ENCODE peak calls at places on chromosomes 1 and 21, in six cellular contexts. One of them, this sample, is unnamed.

GRCh38 chr1:6949991-6950765 is 164.9 kb downstream of the CAMTA1 start:
- DNase-seq in H1: no peak
- DNase-seq in SK-N-SH: peak
- DNase-seq in A549: no peak
- DNase-seq in K562: no peak
- DNase-seq in WTC11: no peak
- DNase-seq in this sample: no peak

GRCh38 chr1:156692958-156693857 is 12.2 kb downstream of the CRABP2 start:
- DNase-seq in H1: peak
- DNase-seq in SK-N-SH: no peak
- DNase-seq in A549: no peak
- DNase-seq in K562: peak
- DNase-seq in WTC11: peak
- DNase-seq in this sample: peak

GRCh38 chr1:206925116-206925736 is 3.5 kb upstream of the FCMR start:
- DNase-seq in H1: no peak
- DNase-seq in SK-N-SH: no peak
- DNase-seq in A549: no peak
- DNase-seq in K562: peak
- DNase-seq in WTC11: peak
- DNase-seq in this sample: peak

GRCh38 chr1:67690411-67690810 is 5.4 kb downstream of the GADD45A start:
- DNase-seq in H1: no peak
- DNase-seq in SK-N-SH: no peak
- DNase-seq in A549: no peak
- DNase-seq in K562: no peak
- DNase-seq in WTC11: no peak
- DNase-seq in this sample: no peak

GRCh38 chr1:47226121-47226977 is 5.7 kb downstream of the TAL1 start:
- DNase-seq in H1: no peak
- DNase-seq in SK-N-SH: no peak
- DNase-seq in A549: no peak
- DNase-seq in K562: no peak
- DNase-seq in WTC11: no peak
- DNase-seq in this sample: no peak

GRCh38 chr1:43566382-43567035 is 35.8 kb downstream of the PTPRF start:
- DNase-seq in H1: no peak
- DNase-seq in SK-N-SH: no peak
- DNase-seq in A549: no peak
- DNase-seq in K562: no peak
- DNase-seq in WTC11: no peak
- DNase-seq in this sample: no peak

GRCh38 chr1:165895451-165895871 is 68.0 kb downstream of the UCK2 start:
- DNase-seq in H1: no peak
- DNase-seq in SK-N-SH: no peak
- DNase-seq in A549: no peak
- DNase-seq in K562: no peak
- DNase-seq in WTC11: no peak
- DNase-seq in this sample: no peak

GRCh38 chr21:43273708-43274021 is 104.9 kb downstream of the CRYAA start:
- DNase-seq in H1: no peak
- DNase-seq in SK-N-SH: peak
- DNase-seq in A549: no peak
- DNase-seq in K562: no peak
- DNase-seq in WTC11: no peak
- DNase-seq in this sample: no peak

GRCh38 chr1:55813619-55814018 is 598.5 kb upstream of the USP24 start:
- DNase-seq in H1: no peak
- DNase-seq in SK-N-SH: no peak
- DNase-seq in A549: no peak
- DNase-seq in K562: no peak
- DNase-seq in WTC11: no peak
- DNase-seq in this sample: no peak

GRCh38 chr1:100343897-100344296 is 8.4 kb upstream of the CDC14A start:
- DNase-seq in H1: no peak
- DNase-seq in SK-N-SH: no peak
- DNase-seq in A549: no peak
- DNase-seq in K562: no peak
- DNase-seq in WTC11: no peak
- DNase-seq in this sample: no peak

GRCh38 chr1:22386774-22387173 is 64.9 kb upstream of the ZBTB40 start:
- DNase-seq in H1: no peak
- DNase-seq in SK-N-SH: no peak
- DNase-seq in A549: no peak
- DNase-seq in K562: no peak
- DNase-seq in WTC11: no peak
- DNase-seq in this sample: no peak

GRCh38 chr1:22387888-22388564 is 63.6 kb upstream of the ZBTB40 start:
- DNase-seq in H1: no peak
- DNase-seq in SK-N-SH: no peak
- DNase-seq in A549: no peak
- DNase-seq in K562: no peak
- DNase-seq in WTC11: no peak
- DNase-seq in this sample: no peak

GRCh38 chr1:22383526-22384291 is 67.9 kb upstream of the ZBTB40 start:
- DNase-seq in H1: no peak
- DNase-seq in SK-N-SH: no peak
- DNase-seq in A549: peak
- DNase-seq in K562: peak
- DNase-seq in WTC11: no peak
- DNase-seq in this sample: no peak

GRCh38 chr1:22385537-22385936 is 66.1 kb upstream of the ZBTB40 start:
- DNase-seq in H1: no peak
- DNase-seq in SK-N-SH: no peak
- DNase-seq in A549: no peak
- DNase-seq in K562: no peak
- DNase-seq in WTC11: no peak
- DNase-seq in this sample: no peak

DNA sequence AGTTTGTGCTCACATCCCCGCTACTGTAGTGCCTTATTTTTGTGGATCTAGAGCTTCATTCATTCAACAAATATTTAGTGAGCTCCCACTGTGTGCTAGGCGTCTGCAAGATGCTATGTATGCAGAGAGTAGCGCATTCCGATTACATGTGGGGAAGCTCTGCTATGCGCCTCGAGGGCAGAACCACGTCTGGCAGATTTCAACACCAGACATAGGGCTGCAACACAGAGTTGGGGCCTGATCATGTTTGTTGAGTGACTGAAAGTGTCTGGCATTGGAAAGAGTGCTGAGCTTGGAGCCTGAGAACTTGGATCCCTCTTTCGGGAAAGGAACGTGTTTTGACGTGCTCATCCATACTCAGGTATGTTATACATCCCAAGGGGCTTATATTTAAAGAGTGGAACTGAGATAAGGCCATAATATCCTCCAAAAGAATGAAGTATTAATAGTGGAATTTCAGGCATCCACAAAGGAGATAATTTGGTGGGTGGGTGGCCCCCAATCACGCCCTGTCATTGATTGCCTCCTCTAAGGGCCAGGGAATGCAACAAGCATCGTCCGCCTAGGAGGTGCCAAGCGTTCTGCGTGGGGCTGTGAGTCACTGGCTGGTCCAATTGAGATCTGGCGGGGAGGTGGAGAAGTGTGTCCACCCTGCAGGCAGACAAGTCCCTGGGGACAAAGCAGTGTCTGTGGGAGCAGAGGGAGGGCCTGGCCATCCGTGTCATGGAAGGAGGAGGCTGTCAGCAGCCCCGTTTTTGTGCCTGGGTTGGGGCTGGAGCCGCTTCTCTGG is 62.8 kb upstream of the ZBTB40 start:
- DNase-seq in H1: no peak
- DNase-seq in SK-N-SH: no peak
- DNase-seq in A549: no peak
- DNase-seq in K562: no peak
- DNase-seq in WTC11: no peak
- DNase-seq in this sample: no peak
- TF ChIP-seq MAX in H1: no peak
- TF ChIP-seq MAX in SK-N-SH: no peak
- TF ChIP-seq MAX in A549: no peak
- TF ChIP-seq MAX in K562: no peak
- TF ChIP-seq MAX in WTC11: no peak
- TF ChIP-seq MAX in this sample: no peak

GRCh38 chr21:41962425-41962966 is 8.7 kb upstream of the C2CD2 start:
- DNase-seq in H1: no peak
- DNase-seq in SK-N-SH: no peak
- DNase-seq in A549: no peak
- DNase-seq in K562: no peak
- DNase-seq in WTC11: no peak
- DNase-seq in this sample: no peak

GRCh38 chr21:41961753-41962152 is 7.9 kb upstream of the C2CD2 start:
- DNase-seq in H1: no peak
- DNase-seq in SK-N-SH: no peak
- DNase-seq in A549: no peak
- DNase-seq in K562: no peak
- DNase-seq in WTC11: no peak
- DNase-seq in this sample: no peak

GRCh38 chr21:41958886-41959563 is 5.2 kb upstream of the C2CD2 start:
- DNase-seq in H1: no peak
- DNase-seq in SK-N-SH: no peak
- DNase-seq in A549: no peak
- DNase-seq in K562: no peak
- DNase-seq in WTC11: no peak
- DNase-seq in this sample: no peak

GRCh38 chr21:41961282-41961701 is 7.5 kb upstream of the C2CD2 start:
- DNase-seq in H1: no peak
- DNase-seq in SK-N-SH: no peak
- DNase-seq in A549: no peak
- DNase-seq in K562: no peak
- DNase-seq in WTC11: no peak
- DNase-seq in this sample: no peak

DNA sequence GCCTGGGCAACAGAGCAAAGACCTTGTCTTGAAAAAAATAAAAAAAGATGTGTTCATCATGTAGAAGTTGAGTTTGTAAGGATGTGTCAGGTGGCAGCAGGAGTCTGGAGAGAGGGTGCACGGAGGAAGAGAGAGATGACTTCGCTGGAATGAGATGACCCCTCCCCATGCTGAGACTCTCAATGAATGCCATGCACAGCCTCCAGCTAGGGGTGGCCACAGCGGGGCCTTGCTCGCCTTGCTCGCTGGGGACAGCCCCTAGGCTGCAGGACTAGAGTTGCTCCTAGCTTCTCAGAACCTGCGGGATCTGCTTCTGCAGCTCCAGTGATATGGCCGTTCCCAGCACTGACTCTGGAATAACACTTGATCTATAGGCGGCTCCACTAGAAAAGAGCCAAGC is 6.6 kb upstream of the C2CD2 start:
- DNase-seq in H1: no peak
- DNase-seq in SK-N-SH: no peak
- DNase-seq in A549: no peak
- DNase-seq in K562: no peak
- DNase-seq in WTC11: no peak
- DNase-seq in this sample: no peak
- TF ChIP-seq MAX in H1: no peak
- TF ChIP-seq MAX in SK-N-SH: no peak
- TF ChIP-seq MAX in A549: no peak
- TF ChIP-seq MAX in K562: no peak
- TF ChIP-seq MAX in WTC11: no peak
- TF ChIP-seq MAX in this sample: no peak

GRCh38 chr1:101479945-101480344 is 243.1 kb downstream of the S1PR1 start:
- DNase-seq in H1: no peak
- DNase-seq in SK-N-SH: no peak
- DNase-seq in A549: no peak
- DNase-seq in K562: no peak
- DNase-seq in WTC11: no peak
- DNase-seq in this sample: peak

GRCh38 chr1:101474039-101474665 is 237.3 kb downstream of the S1PR1 start:
- DNase-seq in H1: no peak
- DNase-seq in SK-N-SH: peak
- DNase-seq in A549: no peak
- DNase-seq in K562: peak
- DNase-seq in WTC11: peak
- DNase-seq in this sample: peak

GRCh38 chr1:101482306-101482705 is 245.5 kb downstream of the S1PR1 start:
- DNase-seq in H1: no peak
- DNase-seq in SK-N-SH: no peak
- DNase-seq in A549: no peak
- DNase-seq in K562: no peak
- DNase-seq in WTC11: no peak
- DNase-seq in this sample: no peak

GRCh38 chr1:101476541-101476940 is 239.7 kb downstream of the S1PR1 start:
- DNase-seq in H1: no peak
- DNase-seq in SK-N-SH: no peak
- DNase-seq in A549: no peak
- DNase-seq in K562: no peak
- DNase-seq in WTC11: no peak
- DNase-seq in this sample: no peak
- TF ChIP-seq MAX in H1: no peak
- TF ChIP-seq MAX in SK-N-SH: no peak
- TF ChIP-seq MAX in A549: no peak
- TF ChIP-seq MAX in K562: no peak
- TF ChIP-seq MAX in WTC11: no peak
- TF ChIP-seq MAX in this sample: no peak

DNA sequence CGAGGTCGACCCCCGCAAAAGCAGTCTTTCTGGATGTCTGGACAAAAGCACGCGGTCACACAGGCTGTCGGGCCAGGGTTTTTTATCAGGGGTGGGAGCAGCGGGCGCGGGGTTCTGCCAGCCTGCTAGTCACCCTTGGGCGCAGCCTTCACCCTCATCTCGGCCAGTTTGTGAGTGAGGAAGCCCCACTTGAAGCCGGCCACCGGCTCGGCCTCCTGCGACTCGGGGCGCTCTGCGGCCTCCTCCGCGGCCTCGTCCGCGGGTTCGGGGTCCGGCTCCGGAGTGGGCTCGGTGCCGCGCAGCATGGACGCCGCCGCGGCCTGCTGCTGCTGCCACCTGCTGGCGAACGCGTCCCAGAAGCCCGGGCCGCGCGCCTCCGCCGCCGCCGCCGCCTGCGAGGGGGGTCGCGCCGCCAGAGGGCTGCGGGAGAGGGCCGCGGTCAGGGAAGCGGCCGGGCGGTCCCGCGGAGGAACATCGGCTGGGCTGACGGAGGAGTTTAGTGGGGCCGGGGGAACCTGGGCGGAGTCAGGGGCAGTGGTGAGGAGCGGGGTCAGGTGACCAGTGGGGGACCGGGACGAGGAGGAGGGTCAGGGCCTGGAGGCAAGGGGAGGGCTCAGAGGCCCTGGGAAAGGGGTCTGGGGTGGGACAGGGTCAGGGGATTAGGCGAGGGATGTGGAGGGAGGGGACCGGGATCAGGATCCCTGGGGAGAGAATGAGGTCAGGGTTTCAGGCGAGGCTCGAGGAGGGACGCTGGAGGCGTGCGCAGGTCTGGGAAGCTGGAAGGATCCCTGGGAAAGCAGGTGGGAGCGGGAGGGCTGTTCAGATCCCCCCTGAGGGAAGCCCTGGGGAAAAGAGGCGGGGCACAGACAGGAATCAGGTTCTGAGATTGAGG is 4.5 kb downstream of the C1orf232 start:
- DNase-seq in H1: no peak
- DNase-seq in SK-N-SH: peak
- DNase-seq in A549: peak
- DNase-seq in K562: peak
- DNase-seq in WTC11: peak
- DNase-seq in this sample: peak
- TF ChIP-seq MAX in H1: peak
- TF ChIP-seq MAX in SK-N-SH: no peak
- TF ChIP-seq MAX in A549: no peak
- TF ChIP-seq MAX in K562: no peak
- TF ChIP-seq MAX in WTC11: peak
- TF ChIP-seq MAX in this sample: no peak

GRCh38 chr1:183586455-183586854 is 3.8 kb downstream of the NCF2 start:
- DNase-seq in H1: no peak
- DNase-seq in SK-N-SH: no peak
- DNase-seq in A549: no peak
- DNase-seq in K562: no peak
- DNase-seq in WTC11: no peak
- DNase-seq in this sample: no peak
- TF ChIP-seq MAX in H1: no peak
- TF ChIP-seq MAX in SK-N-SH: no peak
- TF ChIP-seq MAX in A549: no peak
- TF ChIP-seq MAX in K562: no peak
- TF ChIP-seq MAX in WTC11: no peak
- TF ChIP-seq MAX in this sample: no peak

This sample was measured in NB4.